ENCODE peak calls at places on chromosome 12, in ten cellular contexts. R, P, B, H, Z, O, C, X, E and D are unnamed samples.

GRCh38 chr12:57430117-57430930 is 519 bp downstream of the R3HDM2 start:
- DNase-seq in H (peak; percentile 48), E (no peak), O (no peak), X (peak; percentile 79), C (peak; percentile 29), R (peak; percentile 25), B (peak; percentile 51), P (peak; percentile 56), Z (no peak), D (peak; percentile 51)

GRCh38 chr12:97982684-97983083 is 520.1 kb downstream of the RMST start:
- DNase-seq in Z (no peak), R (no peak), X (no peak), P (no peak), O (no peak), C (peak; percentile 70), B (no peak), H (no peak), E (no peak), D (no peak)

GRCh38 chr12:107200394-107200793 is 107.0 kb upstream of the CRY1 start:
- DNase-seq in P (no peak), B (no peak), E (no peak), C (no peak), R (peak; percentile 16), O (no peak), H (no peak), X (peak; percentile 32), Z (no peak), D (peak; percentile 57)

GRCh38 chr12:6867407-6868210 is at the start of gene TPI1:
- DNase-seq in X (peak; percentile 92), Z (peak; percentile 90), P (peak; percentile 62), H (peak; percentile 86), E (peak; percentile 66), C (peak; percentile 80), O (no peak), R (peak; percentile 78), B (peak; percentile 88), D (peak; percentile 80)

GRCh38 chr12:105812356-105812755 is 326.4 kb downstream of the NUAK1 start:
- DNase-seq in O (no peak), H (no peak), P (no peak), E (no peak), X (no peak), Z (no peak), B (no peak), R (no peak), C (no peak), D (no peak)

GRCh38 chr12:54173906-54174471 is 14.8 kb downstream of the SMUG1 start:
- DNase-seq in H (no peak), X (no peak), P (no peak), O (no peak), R (no peak), C (no peak), Z (no peak), B (no peak), E (no peak), D (no peak)

GRCh38 chr12:129401572-129401971 is 502.3 kb downstream of the TMEM132D start:
- DNase-seq in H (no peak), E (no peak), B (no peak), P (no peak), R (no peak), Z (no peak), C (no peak), X (no peak), O (no peak), D (no peak)

GRCh38 chr12:127389923-127390322 is 877.0 kb upstream of the TMEM132C start:
- DNase-seq in P (no peak), Z (peak; percentile 72), O (no peak), E (no peak), H (no peak), B (no peak), X (peak; percentile 81), C (peak; percentile 68), R (peak; percentile 89), D (peak; percentile 87)

GRCh38 chr12:75511116-75512048 is at the start of gene KRR1:
- DNase-seq in O (peak; percentile 53), B (peak; percentile 95), X (peak; percentile 98), E (peak; percentile 89), P (peak; percentile 92), C (peak; percentile 99), Z (peak; percentile 97), R (peak; percentile 99), H (peak; percentile 95), D (peak; percentile 99)
- H3K4me3 ChIP-seq in O (peak within 1 kb of the TSS; percentile 75), B (peak within 1 kb of the TSS; percentile 86), X (peak within 1 kb of the TSS; percentile 85), E (peak within 1 kb of the TSS; percentile 74), P (peak within 1 kb of the TSS; percentile 85), C (peak within 1 kb of the TSS; percentile 68), Z (peak within 1 kb of the TSS; percentile 89), R (peak within 1 kb of the TSS; percentile 89), H (peak within 1 kb of the TSS; percentile 73), D (peak within 1 kb of the TSS; percentile 98)

DNA sequence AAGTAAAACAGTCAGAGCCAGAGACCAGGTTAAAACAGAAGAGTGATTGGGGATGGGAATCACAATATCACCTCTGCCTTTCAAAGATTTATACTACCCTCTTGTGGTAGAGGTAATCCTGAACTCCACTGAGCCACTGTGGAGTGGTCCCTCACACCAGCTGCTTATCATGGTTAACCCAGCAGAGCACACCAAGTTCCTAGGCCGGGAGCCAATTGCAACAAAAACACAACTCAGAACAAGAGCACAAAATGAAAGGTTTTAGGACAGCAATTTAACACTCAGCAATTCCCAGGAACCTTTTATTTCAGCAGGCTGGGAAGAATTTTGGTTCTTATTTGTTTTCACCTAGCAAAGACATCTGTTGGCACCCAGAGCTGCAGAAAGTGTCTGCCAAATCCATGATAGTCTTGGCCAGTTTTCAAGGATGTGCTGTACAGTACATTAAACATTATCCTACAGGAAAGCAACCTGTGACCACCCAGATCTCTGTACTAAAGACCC is 220.5 kb upstream of the ATXN7L3B start:
- DNase-seq in X (peak; percentile 47), H (peak; percentile 19), Z (peak; percentile 60), O (no peak), P (no peak), R (no peak), C (peak; percentile 93), E (no peak), B (no peak), D (peak; percentile 14)
- H3K4me3 ChIP-seq in X (no peak overlapping the region), H (no peak overlapping the region), Z (no peak overlapping the region), O (no peak overlapping the region), P (no peak overlapping the region), R (no peak overlapping the region), C (no peak overlapping the region), E (no peak overlapping the region), B (no peak overlapping the region), D (no peak overlapping the region)

GRCh38 chr12:10719482-10719881 is 3.6 kb downstream of the YBX3 start:
- DNase-seq in C (peak; percentile 41), R (no peak), B (no peak), Z (no peak), E (no peak), X (no peak), O (no peak), H (peak; percentile 24), P (no peak), D (no peak)
- H3K4me3 ChIP-seq in C (peak overlapping the region; percentile 29), R (no peak overlapping the region), B (peak overlapping the region; percentile 92), Z (no peak overlapping the region), E (no peak overlapping the region), X (peak overlapping the region; percentile 90), O (peak overlapping the region; percentile 70), H (peak overlapping the region; percentile 91), P (no peak overlapping the region), D (peak overlapping the region; percentile 19)

GRCh38 chr12:123997033-123997822 is 24.2 kb downstream of the ZNF664 start:
- DNase-seq in Z (no peak), X (no peak), H (no peak), O (no peak), R (no peak), P (no peak), C (no peak), E (no peak), B (no peak), D (no peak)

GRCh38 chr12:123997908-123998307 is 24.9 kb downstream of the ZNF664 start:
- DNase-seq in C (no peak), P (no peak), Z (no peak), E (no peak), R (no peak), O (no peak), H (no peak), X (no peak), B (no peak), D (no peak)

GRCh38 chr12:123998960-123999359 is 25.9 kb downstream of the ZNF664 start:
- DNase-seq in X (no peak), H (no peak), C (no peak), P (no peak), Z (no peak), O (no peak), B (no peak), R (peak; percentile 21), E (no peak), D (peak; percentile 56)

GRCh38 chr12:124000111-124000510 is 27.1 kb downstream of the ZNF664 start:
- DNase-seq in P (no peak), R (no peak), O (no peak), B (no peak), X (no peak), H (no peak), E (no peak), Z (no peak), C (no peak), D (no peak)

GRCh38 chr12:123998344-123998941 is 25.4 kb downstream of the ZNF664 start:
- DNase-seq in X (no peak), Z (no peak), B (no peak), C (no peak), P (no peak), R (peak; percentile 36), H (no peak), E (no peak), O (no peak), D (no peak)
- H3K4me3 ChIP-seq in X (no peak overlapping the region), Z (no peak overlapping the region), B (no peak overlapping the region), C (no peak overlapping the region), P (no peak overlapping the region), R (no peak overlapping the region), H (no peak overlapping the region), E (no peak overlapping the region), O (no peak overlapping the region), D (no peak overlapping the region)

DNA sequence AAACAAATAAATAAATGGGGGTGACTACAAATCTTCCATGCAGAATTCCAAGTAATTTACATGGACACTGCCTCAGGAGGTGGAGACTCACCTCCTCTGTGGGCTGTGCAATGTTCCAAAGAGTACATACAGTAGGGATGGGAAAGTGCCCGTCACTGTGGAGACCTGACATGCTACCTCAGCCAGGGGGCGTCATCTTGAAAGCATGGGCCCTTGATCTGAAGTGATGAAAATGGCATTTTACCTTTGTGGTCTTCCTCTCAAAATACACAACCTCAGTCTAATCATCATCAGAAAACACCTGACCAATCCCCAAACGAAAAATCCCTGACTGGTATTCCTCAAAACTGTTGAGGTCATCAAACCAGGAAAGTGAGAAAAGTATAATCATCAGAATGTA is 48.4 kb downstream of the ANAPC7 start:
- DNase-seq in E (no peak), O (no peak), Z (peak; percentile 65), P (peak; percentile 15), H (no peak), X (peak; percentile 21), B (no peak), C (peak; percentile 43), R (no peak), D (no peak)
- H3K4me3 ChIP-seq in E (no peak overlapping the region), O (no peak overlapping the region), Z (no peak overlapping the region), P (no peak overlapping the region), H (no peak overlapping the region), X (no peak overlapping the region), B (no peak overlapping the region), C (no peak overlapping the region), R (no peak overlapping the region), D (no peak overlapping the region)